ENCODE peak calls at places on chromosomes 2 and 18, in ten cellular contexts. T is dorsolateral prefrontal cortex; U is CD8-positive, alpha-beta T cell; Y is H9; Q is neural crest cell; S is neural progenitor cell; H is HFF-Myc; D is hepatocyte; G is GM13977; F is MCF 10A. W is an unnamed sample.

GRCh38 chr2:205903549-205904129 is 182.3 kb downstream of the INO80D start:
- DNase-seq in T (no peak), U (no peak), Y (peak; percentile 68), Q (no peak), S (peak; percentile 66), H (no peak), D (peak; percentile 59), G (peak; percentile 28), F (peak; percentile 49), W (no peak)

GRCh38 chr2:109607766-109608165 is 6.0 kb downstream of the SEPTIN10 start:
- DNase-seq in T (no peak), U (no peak), Y (no peak), Q (no peak), S (no peak), H (no peak), D (no peak), G (no peak), F (peak; percentile 35), W (no peak)

GRCh38 chr2:233358335-233358734 is 4.0 kb downstream of the DGKD start:
- DNase-seq in T (no peak), U (no peak), Y (no peak), Q (no peak), S (no peak), H (no peak), D (no peak), G (peak; percentile 33), F (no peak), W (no peak)

GRCh38 chr18:38297910-38298309 is 732.3 kb upstream of the CELF4 start:
- DNase-seq in T (no peak), U (no peak), Y (no peak), Q (no peak), S (no peak), H (no peak), D (no peak), G (no peak), F (no peak), W (no peak)

GRCh38 chr2:149278146-149278878 is 52.1 kb upstream of the LYPD6 start:
- DNase-seq in T (no peak), U (no peak), Y (no peak), Q (no peak), S (no peak), H (no peak), D (no peak), G (no peak), F (no peak), W (no peak)

GRCh38 chr2:110903548-110903947 is 171.2 kb downstream of the ACOXL start:
- DNase-seq in T (peak; percentile 48), U (no peak), Y (no peak), Q (no peak), S (no peak), H (no peak), D (peak; percentile 11), G (no peak), F (no peak), W (no peak)

GRCh38 chr2:176931588-176932563 is 280.7 kb upstream of the HNRNPA3 start:
- DNase-seq in T (no peak), U (no peak), Y (no peak), Q (no peak), S (no peak), H (peak; percentile 12), D (peak; percentile 12), G (peak; percentile 77), F (peak; percentile 66), W (no peak)

GRCh38 chr2:31125918-31126695 is 12.1 kb downstream of the GALNT14 start:
- DNase-seq in T (no peak), U (no peak), Y (no peak), Q (no peak), S (no peak), H (no peak), D (no peak), G (no peak), F (no peak), W (no peak)

GRCh38 chr2:182318466-182319309 is 108.1 kb downstream of the PDE1A start:
- DNase-seq in T (no peak), U (no peak), Y (no peak), Q (no peak), S (no peak), H (no peak), D (no peak), G (no peak), F (no peak), W (no peak)

GRCh38 chr2:58805126-58805525 is 564.0 kb upstream of the FANCL start:
- DNase-seq in T (no peak), U (no peak), Y (no peak), Q (no peak), S (no peak), H (no peak), D (no peak), G (no peak), F (no peak), W (no peak)

GRCh38 chr2:227324671-227325055 is 388 bp upstream of the MFF start:
- DNase-seq in T (no peak), U (peak; percentile 16), Y (peak; percentile 29), Q (peak; percentile 3), S (peak; percentile 49), H (peak; percentile 16), D (no peak), G (peak; percentile 38), F (no peak), W (no peak)

GRCh38 chr2:27309651-27310050 is 1.4 kb upstream of the UCN start:
- DNase-seq in T (no peak), U (no peak), Y (no peak), Q (no peak), S (no peak), H (no peak), D (no peak), G (no peak), F (no peak), W (no peak)

GRCh38 chr2:234158189-234158588 is 107.7 kb downstream of the SPP2 start:
- DNase-seq in T (no peak), U (no peak), Y (no peak), Q (no peak), S (no peak), H (no peak), D (no peak), G (no peak), F (no peak), W (no peak)

DNA sequence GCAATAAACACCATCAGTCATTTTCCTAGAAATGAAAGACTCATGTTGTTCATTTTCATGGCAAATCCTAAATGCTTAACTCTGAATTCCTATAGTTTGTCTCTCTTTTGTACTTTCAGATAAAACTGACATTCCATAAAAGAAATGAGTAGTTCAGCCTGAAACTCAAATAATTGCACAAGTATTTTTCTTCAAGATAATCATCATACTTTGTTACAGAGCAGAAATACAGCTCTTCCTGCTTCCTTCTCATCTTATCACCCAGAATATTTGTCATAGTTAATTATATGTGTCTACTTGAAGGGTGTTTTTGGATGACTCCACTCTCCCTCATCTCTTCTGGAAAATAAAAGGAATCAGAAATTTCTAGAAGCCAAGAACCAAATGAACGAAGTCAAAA is 141.1 kb downstream of the HNMT start:
- DNase-seq in T (no peak), U (no peak), Y (no peak), Q (no peak), S (no peak), H (no peak), D (no peak), G (no peak), F (no peak), W (no peak)
- TF ChIP-seq CTCF in T (no peak), U (no peak), Y (no peak), Q (no peak), S (no peak), H (no peak), D (no peak), G (no peak), F (no peak), W (no peak)

DNA sequence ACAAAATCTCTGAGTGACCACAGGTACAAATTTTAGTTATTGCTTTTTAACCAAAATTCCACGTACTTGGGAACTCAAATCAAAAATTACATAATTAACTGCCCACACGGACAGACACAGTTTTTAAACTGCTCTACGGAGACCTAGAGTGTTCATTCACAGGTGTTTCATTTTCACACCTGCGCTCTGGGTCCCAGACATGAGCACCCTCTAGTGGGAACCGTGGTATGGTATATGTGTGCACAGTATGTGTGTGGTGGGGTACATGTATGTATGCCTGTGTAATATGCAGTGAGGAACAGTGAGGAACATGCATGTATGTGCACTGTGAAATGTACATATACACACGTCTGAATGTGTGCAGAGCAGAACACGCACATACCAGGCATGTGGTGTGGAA is 65.0 kb downstream of the PPP4R1 start:
- DNase-seq in T (no peak), U (no peak), Y (no peak), Q (no peak), S (no peak), H (no peak), D (no peak), G (no peak), F (no peak), W (no peak)
- TF ChIP-seq CTCF in T (no peak), U (no peak), Y (peak; percentile 33), Q (no peak), S (peak; percentile 16), H (no peak), D (peak; percentile 9), G (peak; percentile 31), F (no peak), W (no peak)

DNA sequence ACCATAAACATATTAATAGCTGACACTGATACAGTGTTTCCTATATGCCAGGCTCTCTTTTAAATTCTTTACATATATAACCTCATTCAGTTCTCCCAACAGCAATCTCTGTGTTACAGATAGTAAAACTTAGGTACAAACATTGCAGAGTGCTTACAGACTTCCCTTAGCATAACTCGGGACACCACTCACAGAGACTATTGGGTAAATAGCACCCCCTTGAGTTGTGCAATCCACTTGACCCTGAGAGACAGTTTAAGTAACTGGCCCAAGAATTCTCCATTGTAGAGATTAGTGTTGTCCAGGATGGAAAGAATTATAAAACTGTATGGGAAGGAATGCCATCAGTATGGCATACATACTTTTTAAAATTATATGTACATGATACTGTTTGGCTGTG is 110.1 kb downstream of the POLE4 start:
- DNase-seq in T (no peak), U (no peak), Y (no peak), Q (no peak), S (no peak), H (no peak), D (no peak), G (no peak), F (peak; percentile 11), W (no peak)
- TF ChIP-seq CTCF in T (no peak), U (no peak), Y (no peak), Q (no peak), S (no peak), H (no peak), D (no peak), G (no peak), F (no peak), W (no peak)

GRCh38 chr2:96927420-96928171 is 57.7 kb upstream of the SEMA4C start:
- DNase-seq in T (peak; percentile 82), U (no peak), Y (no peak), Q (no peak), S (no peak), H (no peak), D (peak; percentile 52), G (no peak), F (peak; percentile 85), W (no peak)
- TF ChIP-seq CTCF in T (no peak), U (no peak), Y (no peak), Q (peak; percentile 15), S (no peak), H (no peak), D (peak; percentile 4), G (no peak), F (peak; percentile 27), W (no peak)

GRCh38 chr2:96470636-96471035 is 34.5 kb downstream of the NEURL3 start:
- DNase-seq in T (peak; percentile 66), U (peak; percentile 63), Y (peak; percentile 92), Q (peak; percentile 55), S (peak; percentile 78), H (no peak), D (peak; percentile 31), G (peak; percentile 77), F (no peak), W (no peak)
- TF ChIP-seq CTCF in T (peak; percentile 66), U (peak; percentile 64), Y (peak; percentile 93), Q (peak; percentile 64), S (peak; percentile 74), H (peak; percentile 65), D (peak; percentile 48), G (peak; percentile 77), F (no peak), W (no peak)

W was measured in omental fat pad.